ENCODE peak calls at places on chromosomes 16 and 17, in five cellular contexts. P is T-helper 17 cell, R is WERI-Rb-1, V is NCI-H345, T is H54. E is an unnamed sample.

GRCh38 chr17:40535924-40536717 is 29.2 kb downstream of the CCR7 start:
- DNase-seq in R (no peak), T (no peak), P (no peak), V (no peak), E (no peak)

GRCh38 chr17:42047343-42047742 is 3.1 kb downstream of the C17orf113 start:
- DNase-seq in T (no peak), V (no peak), R (no peak), P (no peak), E (no peak)

GRCh38 chr16:20114356-20114755 is 40.7 kb upstream of the GPR139 start:
- DNase-seq in R (no peak), V (no peak), T (peak; percentile 65), P (no peak), E (no peak)

GRCh38 chr17:42459256-42459982 is 741 bp downstream of the ATP6V0A1 start:
- DNase-seq in P (no peak), V (peak; percentile 35), T (no peak), R (peak; percentile 80), E (no peak)

GRCh38 chr16:22970191-22970845 is 156.4 kb downstream of the HS3ST2 start:
- DNase-seq in T (no peak), P (no peak), V (no peak), R (peak; percentile 18), E (no peak)

GRCh38 chr17:1647802-1648581 is 1.7 kb downstream of the RILP start:
- DNase-seq in R (peak; percentile 63), V (no peak), T (no peak), P (no peak), E (no peak)

GRCh38 chr16:50944431-50944830 is 202.5 kb downstream of the CYLD start:
- DNase-seq in T (no peak), V (no peak), P (no peak), R (no peak), E (no peak)

GRCh38 chr17:34958438-34958837 is 2.8 kb downstream of the CCT6B start:
- DNase-seq in V (no peak), T (no peak), R (no peak), P (no peak), E (no peak)

GRCh38 chr17:36183001-36183810 is 6.8 kb upstream of the TBC1D3B start:
- DNase-seq in R (peak; percentile 83), V (peak; percentile 45), T (peak; percentile 27), P (no peak), E (peak; percentile 60)

GRCh38 chr16:23863511-23864422 is 28.0 kb downstream of the PRKCB start:
- DNase-seq in P (no peak), T (no peak), V (no peak), R (no peak), E (no peak)

GRCh38 chr16:4515611-4516233 is 22.9 kb downstream of the CDIP1 start:
- DNase-seq in V (no peak), R (no peak), P (no peak), T (no peak), E (no peak)

E was measured in SJSA1.